ENCODE peak calls at places on chromosomes 7 and 10, in four cellular contexts. I, R, K and J are unnamed samples.

GRCh38 chr7:20200361-20200760 is 16.8 kb downstream of the MACC1 start:
- DNase-seq in K (no peak), R (no peak), I (no peak), J (no peak)

GRCh38 chr7:105454058-105454739 is 65.5 kb upstream of the SRPK2 start:
- DNase-seq in K (no peak), R (no peak), I (peak; percentile 92), J (peak; percentile 88)

GRCh38 chr7:28055161-28055544 is 125.4 kb downstream of the JAZF1 start:
- DNase-seq in K (no peak), R (no peak), I (no peak), J (no peak)

GRCh38 chr7:141891338-141891737 is 24.9 kb upstream of the OR9A4 start:
- DNase-seq in R (no peak), I (no peak), K (no peak), J (no peak)

GRCh38 chr10:124509836-124510535 is 48.4 kb downstream of the LHPP start:
- DNase-seq in R (peak; percentile 8), K (no peak), I (no peak), J (no peak)

GRCh38 chr10:8138471-8138870 is 84.0 kb downstream of the GATA3 start:
- DNase-seq in K (no peak), R (no peak), I (peak; percentile 18), J (no peak)

GRCh38 chr7:73442903-73443542 is 9.4 kb downstream of the FZD9 start:
- DNase-seq in K (no peak), I (no peak), R (no peak), J (no peak)

GRCh38 chr7:36227223-36227622 is 74.2 kb downstream of the EEPD1 start:
- DNase-seq in I (peak; percentile 59), K (no peak), R (peak; percentile 39), J (peak; percentile 65)

GRCh38 chr10:105063796-105064195 is 422.7 kb downstream of the SORCS3 start:
- DNase-seq in K (peak; percentile 80), I (no peak), R (peak; percentile 26), J (no peak)

GRCh38 chr10:113644185-113645120 is 19.4 kb downstream of the NRAP start:
- DNase-seq in R (no peak), I (no peak), K (no peak), J (no peak)

GRCh38 chr7:73894851-73895441 is 34.0 kb downstream of the TMEM270 start:
- DNase-seq in I (peak; percentile 86), R (peak; percentile 91), K (no peak), J (peak; percentile 87)

GRCh38 chr7:96426027-96426426 is 104.1 kb upstream of the SLC25A13 start:
- DNase-seq in K (no peak), I (no peak), R (no peak), J (no peak)

GRCh38 chr10:132554991-132555647 is 17.5 kb downstream of the INPP5A start:
- DNase-seq in K (no peak), I (no peak), R (peak; percentile 65), J (no peak)

GRCh38 chr10:24993237-24993958 is 22.6 kb downstream of the ENKUR start:
- DNase-seq in I (no peak), R (no peak), K (no peak), J (no peak)

GRCh38 chr7:13774976-13775375 is 214.5 kb downstream of the ETV1 start:
- DNase-seq in R (no peak), K (no peak), I (no peak), J (no peak)

GRCh38 chr10:54194768-54195167 is 606.3 kb downstream of the PCDH15 start:
- DNase-seq in K (no peak), I (no peak), R (no peak), J (no peak)

GRCh38 chr7:55021951-55022617 is 3.3 kb downstream of the EGFR start:
- DNase-seq in K (no peak), R (no peak), I (no peak), J (no peak)

GRCh38 chr7:116393654-116394053 is 105.9 kb upstream of the CAV2 start:
- DNase-seq in K (no peak), R (peak; percentile 39), I (no peak), J (no peak)

GRCh38 chr10:133318494-133319127 is 9.9 kb downstream of the ZNF511 start:
- DNase-seq in K (peak; percentile 88), I (no peak), R (peak; percentile 59), J (no peak)

GRCh38 chr10:3072641-3073360 is 5.5 kb downstream of the PFKP start:
- DNase-seq in K (no peak), R (no peak), I (no peak), J (no peak)

GRCh38 chr10:132960071-132960472 is 17.7 kb upstream of the CFAP46 start:
- DNase-seq in R (peak; percentile 56), I (no peak), K (no peak), J (no peak)

GRCh38 chr10:82811621-82812020 is 936.6 kb downstream of the NRG3 start:
- DNase-seq in I (no peak), R (no peak), K (peak; percentile 44), J (no peak)

GRCh38 chr7:2099036-2099957 is 133.4 kb downstream of the MAD1L1 start:
- DNase-seq in I (no peak), R (no peak), K (no peak), J (no peak)

GRCh38 chr7:17123020-17123419 is 175.4 kb upstream of the AHR start:
- DNase-seq in K (no peak), R (no peak), I (peak; percentile 82), J (peak; percentile 86)

GRCh38 chr10:99526861-99527504 is 5.8 kb upstream of the NKX2-3 start:
- DNase-seq in R (no peak), K (peak; percentile 24), I (no peak), J (no peak)

GRCh38 chr7:132251327-132251659 is 325.0 kb downstream of the PLXNA4 start:
- DNase-seq in I (no peak), R (peak; percentile 81), K (peak; percentile 60), J (no peak)

GRCh38 chr10:31952066-31952465 is 23.4 kb upstream of the ARHGAP12 start:
- DNase-seq in K (no peak), I (no peak), R (no peak), J (no peak)

GRCh38 chr10:103117247-103117646 is 75.8 kb downstream of the NT5C2 start:
- DNase-seq in R (no peak), I (no peak), K (no peak), J (no peak)

GRCh38 chr7:70325509-70326101 is 727.3 kb downstream of the AUTS2 start:
- DNase-seq in K (no peak), I (peak; percentile 11), R (peak; percentile 24), J (peak; percentile 38)

GRCh38 chr7:34066968-34067367 is 161.6 kb downstream of the BMPER start:
- DNase-seq in R (no peak), I (no peak), K (no peak), J (no peak)

GRCh38 chr10:1650542-1651279 is 86.6 kb downstream of the ADARB2 start:
- DNase-seq in R (no peak), I (no peak), K (no peak), J (no peak)

GRCh38 chr10:109962247-109962646 is 38.9 kb upstream of the XPNPEP1 start:
- DNase-seq in I (no peak), K (no peak), R (no peak), J (no peak)

GRCh38 chr7:96658011-96658391 is 51.6 kb downstream of the SEM1 start:
- DNase-seq in K (no peak), I (no peak), R (no peak), J (no peak)

GRCh38 chr10:24556746-24557742 is 166.6 kb downstream of the ARHGAP21 start:
- DNase-seq in K (peak; percentile 81), I (peak; percentile 66), R (no peak), J (peak; percentile 59)

GRCh38 chr10:132444877-132445351 is 47.9 kb downstream of the PWWP2B start:
- DNase-seq in K (peak; percentile 70), R (no peak), I (no peak), J (no peak)

GRCh38 chr10:58662314-58662713 is 149.6 kb downstream of the BICC1 start:
- DNase-seq in R (no peak), K (no peak), I (peak; percentile 82), J (peak; percentile 65)

GRCh38 chr10:30557884-30558283 is 71.7 kb downstream of the LYZL2 start:
- DNase-seq in R (no peak), K (no peak), I (no peak), J (no peak)

GRCh38 chr7:138657854-138658386 is 43.2 kb downstream of the SVOPL start:
- DNase-seq in R (no peak), I (no peak), K (no peak), J (no peak)
- H3K4me3 ChIP-seq in R (no peak overlapping the region), I (no peak overlapping the region), K (no peak overlapping the region), J (no peak overlapping the region)

GRCh38 chr7:128860158-128861073 is 2.2 kb upstream of the ATP6V1F start:
- DNase-seq in K (peak; percentile 27), R (peak; percentile 58), I (no peak), J (no peak)
- TF ChIP-seq CTCF in K (peak; percentile 27), R (peak; percentile 28), I (peak; percentile 24), J (peak; percentile 18)

GRCh38 chr7:18497800-18498199 is 2.3 kb downstream of the HDAC9 start:
- DNase-seq in R (no peak), I (no peak), K (no peak), J (no peak)

GRCh38 chr7:18498327-18498726 is 2.8 kb downstream of the HDAC9 start:
- DNase-seq in K (no peak), R (no peak), I (no peak), J (no peak)

GRCh38 chr7:18496336-18496700 is 769 bp downstream of the HDAC9 start:
- DNase-seq in R (no peak), K (no peak), I (no peak), J (no peak)

GRCh38 chr7:18497082-18497481 is 1.5 kb downstream of the HDAC9 start:
- DNase-seq in I (no peak), K (no peak), R (no peak), J (no peak)

DNA sequence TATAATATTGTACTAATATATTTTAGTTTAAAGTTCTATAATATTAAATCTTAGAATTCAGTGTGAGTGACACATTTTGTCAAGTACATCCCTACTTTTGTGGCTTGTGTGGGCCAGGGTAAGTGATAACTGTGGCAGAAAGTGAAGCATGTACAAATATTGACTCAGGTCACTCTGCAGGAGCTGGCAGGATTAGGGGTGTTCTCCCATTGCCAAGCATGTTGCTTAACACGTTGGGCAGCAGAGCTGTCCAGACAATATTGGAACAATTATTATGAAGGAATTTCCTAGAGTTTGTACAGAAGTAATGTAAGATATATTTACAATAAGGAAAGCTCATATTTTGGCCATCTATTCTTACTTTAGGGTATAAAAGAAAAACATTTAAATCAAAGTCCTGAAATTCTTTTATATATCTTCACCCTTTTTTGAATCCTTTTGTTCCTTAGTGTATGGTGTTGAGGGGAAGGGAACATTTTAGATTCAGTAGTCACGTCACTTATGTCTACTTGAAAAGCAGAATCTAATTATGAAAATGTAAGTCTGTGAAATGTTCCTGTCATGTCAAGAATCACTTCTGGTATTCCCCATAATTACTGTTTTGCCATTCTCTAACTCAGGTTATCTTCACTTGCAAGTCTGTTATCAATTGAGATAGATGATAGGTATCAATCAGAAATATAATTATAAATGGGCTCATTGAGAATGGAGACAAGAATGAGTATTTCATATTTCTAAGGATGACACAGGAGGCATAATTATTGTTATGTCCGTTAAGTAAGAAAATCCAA is 4.1 kb downstream of the HDAC9 start:
- DNase-seq in I (no peak), R (peak; percentile 40), K (no peak), J (no peak)
- H3K4me3 ChIP-seq in I (no peak overlapping the region), R (peak overlapping the region; percentile 65), K (no peak overlapping the region), J (no peak overlapping the region)

GRCh38 chr7:29290829-29291228 is 96.3 kb downstream of the CHN2 start:
- DNase-seq in R (no peak), I (no peak), K (no peak), J (no peak)

GRCh38 chr7:29287366-29287765 is 92.8 kb downstream of the CHN2 start:
- DNase-seq in K (no peak), R (no peak), I (no peak), J (no peak)

GRCh38 chr7:29291723-29292591 is 97.4 kb downstream of the CHN2 start:
- DNase-seq in K (no peak), R (no peak), I (no peak), J (no peak)

GRCh38 chr7:29288534-29289091 is 94.0 kb downstream of the CHN2 start:
- DNase-seq in K (peak; percentile 89), R (no peak), I (no peak), J (no peak)

GRCh38 chr7:29289156-29290021 is 94.8 kb downstream of the CHN2 start:
- DNase-seq in I (no peak), K (peak; percentile 47), R (peak; percentile 43), J (no peak)
- TF ChIP-seq CTCF in I (no peak), K (no peak), R (no peak), J (no peak)